ENCODE peak calls at places on chromosomes 16 and 17, in ten cellular contexts. R is A549, Q is body of pancreas, T is prostate gland, F is gastrocnemius medialis, K is AG04450, U is MM.1S, P is ovary, A is heart left ventricle, H is right lobe of liver. I is an unnamed sample.

GRCh38 chr17:74217036-74217725 is 3.8 kb downstream of the TTYH2 start:
- DNase-seq in F (no peak), U (no peak), T (no peak), H (no peak), A (no peak), R (peak), K (no peak), P (no peak), Q (no peak), I (no peak)

GRCh38 chr17:17269926-17270773 is 10.9 kb downstream of the COPS3 start:
- DNase-seq in H (no peak), T (no peak), F (no peak), P (no peak), U (peak), A (no peak), Q (peak), R (peak), K (no peak), I (no peak)

GRCh38 chr17:50331085-50331791 is 14.7 kb upstream of the XYLT2 start:
- DNase-seq in Q (no peak), A (no peak), H (no peak), U (no peak), T (no peak), R (no peak), K (peak), P (no peak), F (no peak), I (no peak)

GRCh38 chr16:35795361-35796029 is 2336.1 kb downstream of the TP53TG3F start:
- DNase-seq in P (no peak), H (no peak), K (no peak), F (no peak), T (no peak), R (no peak), Q (no peak), A (no peak), U (peak), I (no peak)

GRCh38 chr16:1713933-1714332 is 7.9 kb downstream of the MAPK8IP3 start:
- DNase-seq in H (no peak), A (no peak), R (no peak), U (no peak), F (no peak), Q (no peak), T (no peak), P (no peak), K (no peak), I (no peak)

GRCh38 chr17:19378416-19379293 is at the start of gene MAPK7:
- DNase-seq in P (no peak), A (no peak), H (no peak), R (no peak), K (no peak), Q (no peak), F (no peak), T (peak), U (no peak), I (no peak)

GRCh38 chr16:29734826-29735225 is 11.0 kb downstream of the C16orf54 start:
- DNase-seq in U (no peak), A (no peak), K (no peak), Q (no peak), F (no peak), R (no peak), T (no peak), P (no peak), H (no peak), I (no peak)

GRCh38 chr17:28712037-28712704 is 483 bp upstream of the PROCA1 start:
- DNase-seq in Q (peak), H (no peak), U (no peak), K (no peak), F (no peak), R (no peak), A (peak), T (no peak), P (no peak), I (no peak)

GRCh38 chr17:48645639-48646182 is 19.6 kb upstream of the HOXB9 start:
- DNase-seq in R (no peak), K (no peak), Q (no peak), A (no peak), U (no peak), P (no peak), T (no peak), F (no peak), H (no peak), I (no peak)

GRCh38 chr17:44444735-44445105 is 55.3 kb upstream of the ITGA2B start:
- DNase-seq in U (no peak), P (no peak), F (no peak), A (no peak), R (peak), T (no peak), K (peak), H (no peak), Q (no peak), I (no peak)

GRCh38 chr16:86951831-86952598 is 365.2 kb downstream of the C16orf95 start:
- DNase-seq in H (no peak), R (peak), K (peak), Q (no peak), P (no peak), T (no peak), U (no peak), F (peak), A (peak), I (no peak)

GRCh38 chr17:20996724-20997615 is 45.8 kb downstream of the USP22 start:
- DNase-seq in K (no peak), H (no peak), R (no peak), U (no peak), P (no peak), T (no peak), Q (peak), A (no peak), F (no peak), I (no peak)
- H3K27ac ChIP-seq in K (no peak), H (no peak), R (no peak), U (no peak), P (peak), T (no peak), Q (no peak), A (no peak), F (no peak), I (no peak)

DNA sequence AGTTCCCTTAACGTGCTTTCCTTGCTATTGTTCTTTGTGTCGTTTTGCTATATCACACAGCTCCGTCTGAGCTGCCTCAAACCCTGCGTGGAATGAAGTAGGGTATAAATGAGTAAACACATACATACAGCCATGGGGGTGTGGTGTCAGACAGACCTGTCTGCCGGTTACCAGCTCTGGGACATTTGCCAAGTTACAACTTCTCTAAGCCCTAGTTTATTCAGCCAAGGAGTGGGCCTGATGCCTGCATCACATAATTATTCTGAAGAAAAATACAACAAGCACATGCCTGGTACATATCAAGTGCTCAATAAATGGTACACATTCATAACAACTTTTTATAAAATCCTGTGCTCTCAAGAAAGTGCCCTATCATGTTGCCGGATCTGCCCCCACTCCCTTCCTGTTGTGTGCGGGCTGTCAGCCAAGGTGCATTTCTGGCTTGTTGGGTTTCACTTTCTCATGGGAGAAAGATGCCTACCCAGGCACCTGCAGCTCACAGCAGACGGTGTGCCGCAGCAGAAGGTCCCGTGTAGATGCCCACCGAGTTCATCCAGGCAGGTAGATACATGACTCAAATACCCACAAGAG is 30.5 kb downstream of the SMPD3 start:
- DNase-seq in H (peak), U (peak), Q (peak), F (no peak), P (no peak), R (no peak), A (no peak), K (no peak), T (peak), I (peak)
- H3K4me3 ChIP-seq in H (no peak), U (peak), Q (no peak), F (no peak), P (no peak), R (no peak), A (no peak), K (no peak), T (no peak), I (no peak)

GRCh38 chr16:84567446-84567962 is 50.4 kb downstream of the COTL1 start:
- DNase-seq in A (no peak), K (no peak), T (no peak), H (no peak), P (no peak), F (no peak), U (no peak), R (peak), Q (no peak), I (no peak)
- TF ChIP-seq CTCF in A (no peak), K (no peak), T (no peak), H (no peak), P (no peak), F (no peak), U (no peak), R (no peak), Q (no peak), I (no peak)

DNA sequence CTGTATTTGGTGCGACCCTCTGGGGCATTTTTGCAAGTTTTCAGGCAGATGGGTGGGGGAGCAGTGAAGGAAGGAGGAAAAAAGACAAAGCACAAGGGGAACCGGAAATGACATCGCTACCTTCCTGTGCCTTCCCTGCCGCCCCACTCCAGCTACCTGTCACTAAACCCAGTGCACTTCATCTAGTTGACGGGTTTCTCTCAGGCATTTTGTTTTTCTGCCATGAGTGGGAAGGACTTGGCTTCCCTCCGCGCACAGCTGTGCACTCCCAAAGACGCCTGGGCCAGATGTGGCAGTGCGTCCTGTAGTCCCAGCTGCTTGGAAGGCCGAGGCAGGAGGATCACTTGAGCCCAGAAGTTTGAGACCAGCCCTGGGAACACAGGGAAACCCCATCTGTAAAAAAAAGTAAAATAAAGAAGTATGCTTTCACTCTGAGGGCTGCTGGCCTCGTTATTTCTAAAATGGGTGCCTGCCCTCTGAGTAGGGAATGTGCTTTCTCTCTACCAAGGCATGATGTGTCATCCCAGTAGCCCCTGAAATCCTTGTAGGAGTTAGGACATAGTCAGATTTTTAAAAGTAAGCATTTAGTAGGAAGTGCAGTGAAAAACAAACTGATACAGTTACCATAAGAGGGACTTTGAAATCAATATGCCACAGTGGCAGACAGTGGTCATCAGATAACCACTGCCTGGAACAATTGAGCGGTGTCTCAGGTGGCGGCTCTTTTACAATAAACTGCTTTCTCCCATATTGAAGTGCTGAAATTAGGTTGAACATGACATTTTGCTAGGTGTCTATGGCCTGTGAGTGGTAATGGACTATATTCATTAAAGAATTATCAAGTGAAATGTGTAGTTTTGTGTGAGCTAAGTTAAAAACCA is 214.4 kb downstream of the RPTOR start:
- DNase-seq in Q (no peak), U (no peak), F (no peak), H (no peak), K (no peak), R (no peak), A (peak), T (no peak), P (no peak), I (no peak)
- H3K27ac ChIP-seq in Q (no peak), U (no peak), F (peak), H (no peak), K (peak), R (no peak), A (peak), T (no peak), P (no peak), I (no peak)

GRCh38 chr17:41823580-41823979 is 10.8 kb downstream of the FKBP10 start:
- DNase-seq in F (no peak), Q (no peak), H (no peak), A (no peak), K (no peak), R (no peak), U (no peak), T (no peak), P (no peak), I (no peak)
- H3K4me3 ChIP-seq in F (no peak), Q (no peak), H (no peak), A (no peak), K (no peak), R (no peak), U (no peak), T (no peak), P (no peak), I (no peak)

DNA sequence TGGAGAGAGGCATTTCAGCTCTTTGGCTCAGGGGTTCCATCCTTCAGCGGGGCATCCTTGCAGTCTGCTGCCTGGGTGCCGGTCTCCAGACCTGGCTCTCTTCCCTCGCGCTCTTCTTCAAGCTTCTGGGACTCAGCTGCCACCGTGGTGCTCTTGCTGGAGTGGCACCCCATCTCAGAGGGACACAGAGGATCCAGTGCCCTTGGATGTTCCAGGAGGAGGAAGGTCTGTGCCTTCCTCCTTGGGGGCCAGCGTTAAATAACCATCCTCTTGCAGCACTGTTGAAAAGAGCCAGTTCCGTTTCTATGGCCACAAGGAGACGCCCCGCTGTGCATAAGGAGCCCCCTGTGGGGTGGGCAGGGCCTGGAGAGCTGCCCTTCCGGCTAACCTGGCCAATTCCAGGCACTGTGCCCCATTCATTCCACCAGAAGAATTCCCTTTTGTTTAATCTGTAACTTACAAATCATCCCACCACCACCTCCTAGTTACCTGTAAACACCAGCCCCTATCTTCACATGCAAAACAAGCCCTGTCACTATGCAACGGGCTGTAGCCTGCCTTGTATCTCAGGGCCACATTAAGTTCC is 8.6 kb downstream of the CHD9NB start:
- DNase-seq in R (peak), H (no peak), F (no peak), Q (peak), P (no peak), U (no peak), A (no peak), T (peak), K (no peak), I (no peak)
- TF ChIP-seq CTCF in R (no peak), H (no peak), F (no peak), Q (no peak), P (no peak), U (no peak), A (no peak), T (no peak), K (no peak), I (no peak)